ENCODE peak calls at places on chromosome 15, in six cellular contexts. One of them, this sample, is unnamed.

GRCh38 chr15:73751481-73751880 is 1.7 kb downstream of the INSYN1 start:
- DNase-seq in Caco-2: no peak
- DNase-seq in Peyer's patch: no peak
- DNase-seq in tibial artery: no peak
- DNase-seq in stomach: no peak
- DNase-seq in psoas muscle: no peak
- DNase-seq in this sample: no peak

GRCh38 chr15:83282859-83283812 is 1.3 kb downstream of the BNC1 start:
- DNase-seq in Caco-2: no peak
- DNase-seq in psoas muscle: peak; percentile 57
- DNase-seq in tibial artery: no peak
- DNase-seq in stomach: no peak
- DNase-seq in Peyer's patch: no peak
- DNase-seq in this sample: no peak

GRCh38 chr15:54481819-54482218 is 503.6 kb downstream of the UNC13C start:
- DNase-seq in psoas muscle: no peak
- DNase-seq in tibial artery: no peak
- DNase-seq in Peyer's patch: no peak
- DNase-seq in Caco-2: no peak
- DNase-seq in stomach: no peak
- DNase-seq in this sample: no peak

GRCh38 chr15:63043391-63044076 is 987 bp downstream of the TPM1 start:
- DNase-seq in Caco-2: no peak
- DNase-seq in psoas muscle: peak; percentile 72
- DNase-seq in Peyer's patch: no peak
- DNase-seq in stomach: no peak
- DNase-seq in tibial artery: no peak
- DNase-seq in this sample: no peak

GRCh38 chr15:60316961-60317360 is 80.8 kb downstream of the ANXA2 start:
- DNase-seq in Caco-2: no peak
- DNase-seq in Peyer's patch: no peak
- DNase-seq in stomach: no peak
- DNase-seq in psoas muscle: no peak
- DNase-seq in tibial artery: no peak
- DNase-seq in this sample: no peak

GRCh38 chr15:75921732-75922703 is 18.3 kb downstream of the FBXO22 start:
- DNase-seq in psoas muscle: no peak
- DNase-seq in stomach: peak; percentile 56
- DNase-seq in Peyer's patch: peak; percentile 72
- DNase-seq in tibial artery: peak; percentile 44
- DNase-seq in Caco-2: peak; percentile 44
- DNase-seq in this sample: peak; percentile 85

GRCh38 chr15:69468241-69469121 is 15.9 kb downstream of the RPLP1 start:
- DNase-seq in psoas muscle: no peak
- DNase-seq in tibial artery: no peak
- DNase-seq in Peyer's patch: peak; percentile 88
- DNase-seq in stomach: peak; percentile 76
- DNase-seq in Caco-2: no peak
- DNase-seq in this sample: peak; percentile 74

GRCh38 chr15:80703965-80704364 is 8.9 kb downstream of the ABHD17C start:
- DNase-seq in Peyer's patch: no peak
- DNase-seq in tibial artery: no peak
- DNase-seq in stomach: no peak
- DNase-seq in psoas muscle: no peak
- DNase-seq in Caco-2: no peak
- DNase-seq in this sample: no peak

GRCh38 chr15:59094077-59094476 is 10.9 kb upstream of the CCNB2 start:
- DNase-seq in tibial artery: no peak
- DNase-seq in psoas muscle: no peak
- DNase-seq in stomach: no peak
- DNase-seq in Caco-2: no peak
- DNase-seq in Peyer's patch: no peak
- DNase-seq in this sample: no peak

GRCh38 chr15:52139599-52140462 is 27.3 kb upstream of the BCL2L10 start:
- DNase-seq in stomach: peak; percentile 82
- DNase-seq in Peyer's patch: peak; percentile 89
- DNase-seq in tibial artery: peak; percentile 82
- DNase-seq in Caco-2: peak; percentile 62
- DNase-seq in psoas muscle: peak; percentile 81
- DNase-seq in this sample: peak; percentile 76
- H3K36me3 ChIP-seq in stomach: peaks cover 34% of the 10 kb centered on the region
- H3K36me3 ChIP-seq in Peyer's patch: no peaks in the 10 kb centered on the region
- H3K36me3 ChIP-seq in tibial artery: peaks cover 21% of the 10 kb centered on the region
- H3K36me3 ChIP-seq in Caco-2: no peaks in the 10 kb centered on the region
- H3K36me3 ChIP-seq in psoas muscle: no peaks in the 10 kb centered on the region
- H3K36me3 ChIP-seq in this sample: no peaks in the 10 kb centered on the region

GRCh38 chr15:50633653-50634052 is 52.9 kb downstream of the TRPM7 start:
- DNase-seq in stomach: no peak
- DNase-seq in Caco-2: no peak
- DNase-seq in psoas muscle: no peak
- DNase-seq in Peyer's patch: no peak
- DNase-seq in tibial artery: no peak
- DNase-seq in this sample: no peak
- H3K36me3 ChIP-seq in stomach: peaks cover 97% of the 10 kb centered on the region
- H3K36me3 ChIP-seq in Caco-2: no peaks in the 10 kb centered on the region
- H3K36me3 ChIP-seq in psoas muscle: peaks cover 96% of the 10 kb centered on the region
- H3K36me3 ChIP-seq in Peyer's patch: no peaks in the 10 kb centered on the region
- H3K36me3 ChIP-seq in tibial artery: peaks cover 54% of the 10 kb centered on the region
- H3K36me3 ChIP-seq in this sample: peaks cover 11% of the 10 kb centered on the region

DNA sequence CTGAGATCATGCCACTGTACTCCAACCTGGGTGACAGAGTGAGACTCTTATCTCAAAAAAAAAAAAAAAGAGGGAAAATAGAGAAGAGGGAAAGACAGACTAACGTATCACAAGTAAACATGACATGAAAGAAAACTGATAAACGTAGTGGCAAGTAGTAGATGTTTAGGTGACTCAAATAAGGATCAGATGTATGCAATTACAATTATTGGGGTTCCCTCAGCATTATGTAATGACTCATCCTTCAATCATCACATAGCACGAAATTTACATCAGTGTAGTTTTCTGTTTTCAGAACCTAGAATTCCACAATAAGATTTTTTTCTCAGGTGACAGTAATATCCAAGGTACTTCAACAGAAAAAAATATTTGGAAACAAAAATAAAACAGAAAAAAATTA is 46.6 kb downstream of the DPP8 start:
- DNase-seq in Peyer's patch: no peak
- DNase-seq in tibial artery: no peak
- DNase-seq in Caco-2: no peak
- DNase-seq in stomach: no peak
- DNase-seq in psoas muscle: no peak
- DNase-seq in this sample: no peak
- H3K36me3 ChIP-seq in Peyer's patch: no peaks in the 10 kb centered on the region
- H3K36me3 ChIP-seq in tibial artery: peaks cover 82% of the 10 kb centered on the region
- H3K36me3 ChIP-seq in Caco-2: no peaks in the 10 kb centered on the region
- H3K36me3 ChIP-seq in stomach: peaks cover 100% of the 10 kb centered on the region
- H3K36me3 ChIP-seq in psoas muscle: peaks cover 92% of the 10 kb centered on the region
- H3K36me3 ChIP-seq in this sample: peaks cover 10% of the 10 kb centered on the region

DNA sequence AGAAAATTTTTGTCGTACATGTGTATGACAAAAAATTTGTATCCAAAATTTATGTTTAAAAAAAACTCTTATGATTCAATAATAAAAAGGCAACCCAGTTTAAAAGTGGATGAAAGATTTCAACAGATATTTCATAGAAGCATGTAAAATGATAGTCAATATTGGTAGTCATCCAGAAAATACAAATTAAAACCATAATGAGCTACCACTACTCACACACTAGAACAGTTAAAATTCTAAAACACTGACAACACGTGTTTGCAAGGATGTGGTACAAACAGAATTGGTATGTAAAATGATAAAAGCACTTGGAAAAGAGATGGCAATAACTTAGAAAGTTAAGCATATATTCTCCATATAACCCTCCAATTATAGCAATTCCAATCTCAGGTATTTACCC is 303.0 kb upstream of the NR2F2 start:
- DNase-seq in psoas muscle: no peak
- DNase-seq in tibial artery: no peak
- DNase-seq in stomach: no peak
- DNase-seq in Peyer's patch: no peak
- DNase-seq in Caco-2: no peak
- DNase-seq in this sample: no peak
- H3K36me3 ChIP-seq in psoas muscle: no peaks in the 10 kb centered on the region
- H3K36me3 ChIP-seq in tibial artery: no peaks in the 10 kb centered on the region
- H3K36me3 ChIP-seq in stomach: no peaks in the 10 kb centered on the region
- H3K36me3 ChIP-seq in Peyer's patch: no peaks in the 10 kb centered on the region
- H3K36me3 ChIP-seq in Caco-2: no peaks in the 10 kb centered on the region
- H3K36me3 ChIP-seq in this sample: no peaks in the 10 kb centered on the region

GRCh38 chr15:66862111-66862815 is 160.2 kb downstream of the SMAD6 start:
- DNase-seq in psoas muscle: no peak
- DNase-seq in Peyer's patch: peak; percentile 27
- DNase-seq in Caco-2: peak; percentile 12
- DNase-seq in stomach: no peak
- DNase-seq in tibial artery: no peak
- DNase-seq in this sample: no peak
- H3K36me3 ChIP-seq in psoas muscle: no peaks in the 10 kb centered on the region
- H3K36me3 ChIP-seq in Peyer's patch: no peaks in the 10 kb centered on the region
- H3K36me3 ChIP-seq in Caco-2: no peaks in the 10 kb centered on the region
- H3K36me3 ChIP-seq in stomach: no peaks in the 10 kb centered on the region
- H3K36me3 ChIP-seq in tibial artery: no peaks in the 10 kb centered on the region
- H3K36me3 ChIP-seq in this sample: no peaks in the 10 kb centered on the region

GRCh38 chr15:85723960-85724945 is 70.5 kb downstream of the KLHL25 start:
- DNase-seq in psoas muscle: no peak
- DNase-seq in stomach: no peak
- DNase-seq in Caco-2: no peak
- DNase-seq in Peyer's patch: no peak
- DNase-seq in tibial artery: no peak
- DNase-seq in this sample: peak; percentile 33

GRCh38 chr15:85722789-85723188 is 71.9 kb downstream of the KLHL25 start:
- DNase-seq in psoas muscle: no peak
- DNase-seq in Peyer's patch: no peak
- DNase-seq in stomach: no peak
- DNase-seq in tibial artery: no peak
- DNase-seq in Caco-2: no peak
- DNase-seq in this sample: no peak

GRCh38 chr15:85725019-85725418 is 69.7 kb downstream of the KLHL25 start:
- DNase-seq in stomach: no peak
- DNase-seq in Caco-2: no peak
- DNase-seq in psoas muscle: no peak
- DNase-seq in Peyer's patch: no peak
- DNase-seq in tibial artery: peak; percentile 62
- DNase-seq in this sample: no peak

GRCh38 chr15:85725564-85725963 is 69.2 kb downstream of the KLHL25 start:
- DNase-seq in Peyer's patch: no peak
- DNase-seq in Caco-2: no peak
- DNase-seq in psoas muscle: no peak
- DNase-seq in stomach: no peak
- DNase-seq in tibial artery: no peak
- DNase-seq in this sample: no peak

DNA sequence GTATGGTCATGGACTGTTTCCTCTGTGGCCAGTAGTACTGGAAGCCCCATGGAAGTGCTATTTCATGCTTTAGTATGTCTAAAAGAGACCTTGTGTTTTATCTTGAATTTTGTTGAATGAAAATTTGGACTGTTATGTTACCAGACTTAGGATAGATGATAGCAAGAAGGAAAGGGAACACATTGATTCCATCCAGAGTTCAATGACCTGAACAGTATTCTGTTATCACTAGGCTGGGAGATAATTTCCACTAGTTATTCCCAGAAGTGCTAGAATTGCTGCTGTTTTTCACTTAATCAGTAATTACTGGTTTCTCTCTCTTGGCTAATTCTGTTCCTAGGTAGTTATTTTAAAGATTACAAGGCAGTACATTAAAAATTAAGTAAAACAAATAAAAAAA is 72.4 kb downstream of the KLHL25 start:
- DNase-seq in tibial artery: no peak
- DNase-seq in Peyer's patch: no peak
- DNase-seq in Caco-2: no peak
- DNase-seq in stomach: no peak
- DNase-seq in psoas muscle: no peak
- DNase-seq in this sample: no peak
- H3K36me3 ChIP-seq in tibial artery: peaks cover 72% of the 10 kb centered on the region
- H3K36me3 ChIP-seq in Peyer's patch: no peaks in the 10 kb centered on the region
- H3K36me3 ChIP-seq in Caco-2: peaks cover 3% of the 10 kb centered on the region
- H3K36me3 ChIP-seq in stomach: peaks cover 100% of the 10 kb centered on the region
- H3K36me3 ChIP-seq in psoas muscle: peaks cover 100% of the 10 kb centered on the region
- H3K36me3 ChIP-seq in this sample: peaks cover 28% of the 10 kb centered on the region

GRCh38 chr15:39976291-39977274 is 42.7 kb downstream of the EIF2AK4 start:
- DNase-seq in Peyer's patch: peak; percentile 66
- DNase-seq in Caco-2: peak; percentile 75
- DNase-seq in tibial artery: peak; percentile 64
- DNase-seq in stomach: peak; percentile 28
- DNase-seq in psoas muscle: peak; percentile 76
- DNase-seq in this sample: peak; percentile 59

GRCh38 chr15:39974656-39975230 is 40.8 kb downstream of the EIF2AK4 start:
- DNase-seq in Peyer's patch: no peak
- DNase-seq in psoas muscle: no peak
- DNase-seq in Caco-2: no peak
- DNase-seq in tibial artery: no peak
- DNase-seq in stomach: no peak
- DNase-seq in this sample: no peak

GRCh38 chr15:39979606-39980005 is 45.7 kb downstream of the EIF2AK4 start:
- DNase-seq in Caco-2: no peak
- DNase-seq in Peyer's patch: no peak
- DNase-seq in stomach: no peak
- DNase-seq in tibial artery: no peak
- DNase-seq in psoas muscle: no peak
- DNase-seq in this sample: no peak
- H3K36me3 ChIP-seq in Caco-2: no peaks in the 10 kb centered on the region
- H3K36me3 ChIP-seq in Peyer's patch: no peaks in the 10 kb centered on the region
- H3K36me3 ChIP-seq in stomach: peaks cover 33% of the 10 kb centered on the region
- H3K36me3 ChIP-seq in tibial artery: peaks cover 13% of the 10 kb centered on the region
- H3K36me3 ChIP-seq in psoas muscle: peaks cover 55% of the 10 kb centered on the region
- H3K36me3 ChIP-seq in this sample: no peaks in the 10 kb centered on the region

DNA sequence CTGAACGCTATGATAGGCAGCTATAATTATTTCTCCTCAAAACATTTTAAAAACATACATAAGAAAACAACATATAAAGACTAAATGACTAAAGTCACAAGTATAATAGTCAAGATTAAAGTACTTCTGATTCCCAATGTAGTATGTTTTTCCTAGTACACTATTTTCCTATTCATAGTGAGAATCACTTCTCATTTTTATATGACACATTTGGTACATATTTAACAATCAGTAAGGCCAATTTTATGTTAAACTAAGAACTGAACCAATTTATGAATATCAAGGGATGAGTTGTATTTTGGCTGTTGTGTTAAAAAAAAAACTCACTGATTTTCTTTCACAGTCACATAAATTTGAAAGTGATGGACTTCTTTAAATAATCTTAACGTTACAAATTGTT is 79.7 kb downstream of the DENND4A start:
- DNase-seq in Caco-2: no peak
- DNase-seq in stomach: no peak
- DNase-seq in psoas muscle: no peak
- DNase-seq in Peyer's patch: no peak
- DNase-seq in tibial artery: no peak
- DNase-seq in this sample: no peak
- H3K36me3 ChIP-seq in Caco-2: no peaks in the 10 kb centered on the region
- H3K36me3 ChIP-seq in stomach: peaks cover 63% of the 10 kb centered on the region
- H3K36me3 ChIP-seq in psoas muscle: peaks cover 61% of the 10 kb centered on the region
- H3K36me3 ChIP-seq in Peyer's patch: no peaks in the 10 kb centered on the region
- H3K36me3 ChIP-seq in tibial artery: peaks cover 20% of the 10 kb centered on the region
- H3K36me3 ChIP-seq in this sample: peaks cover 5% of the 10 kb centered on the region

This sample was measured in small intestine.